ENCODE peak calls at places on chromosomes 12 and 14, in seven cellular contexts. Z, J, D, X, Y, H and M are unnamed samples.

GRCh38 chr12:92046557-92046956 is 99.1 kb downstream of the BTG1 start:
- DNase-seq in J (no peak), D (no peak), Y (no peak), Z (no peak), H (no peak), X (no peak), M (no peak)

GRCh38 chr12:52175411-52176350 is 16.1 kb downstream of the KRT80 start:
- DNase-seq in D (no peak), H (no peak), X (no peak), Z (peak; percentile 68), J (no peak), Y (no peak), M (no peak)

GRCh38 chr12:53218551-53219114 is 11.6 kb upstream of the ITGB7 start:
- DNase-seq in Z (no peak), Y (peak; percentile 65), J (no peak), H (no peak), D (no peak), X (no peak), M (no peak)

GRCh38 chr14:36424478-36425102 is 95.4 kb downstream of the NKX2-1 start:
- DNase-seq in D (no peak), H (no peak), Z (no peak), J (no peak), X (no peak), Y (no peak), M (no peak)

GRCh38 chr14:23380197-23381016 is 3.6 kb downstream of the CMTM5 start:
- DNase-seq in Y (no peak), Z (no peak), D (no peak), J (no peak), X (no peak), H (no peak), M (no peak)

GRCh38 chr12:113950873-113951272 is 15.3 kb downstream of the RBM19 start:
- DNase-seq in H (no peak), Z (no peak), Y (no peak), X (no peak), D (no peak), J (no peak), M (peak; percentile 74)

GRCh38 chr14:35368139-35368460 is 36.4 kb downstream of the NFKBIA start:
- DNase-seq in Z (no peak), J (no peak), H (no peak), X (no peak), D (no peak), Y (no peak), M (no peak)

GRCh38 chr14:103067231-103067954 is 10.0 kb upstream of the CDC42BPB start:
- DNase-seq in Y (peak; percentile 55), J (no peak), D (no peak), Z (no peak), H (peak; percentile 37), X (no peak), M (no peak)

GRCh38 chr12:79920421-79921238 is 14.3 kb downstream of the PPP1R12A start:
- DNase-seq in D (no peak), Y (no peak), H (no peak), Z (no peak), X (no peak), J (no peak), M (no peak)

GRCh38 chr12:124603143-124603542 is 35.7 kb upstream of the NCOR2 start:
- DNase-seq in J (no peak), Y (no peak), D (no peak), Z (peak; percentile 76), H (no peak), X (no peak), M (peak; percentile 96)

GRCh38 chr12:54958048-54958658 is 26.4 kb downstream of the TESPA1 start:
- DNase-seq in Z (peak; percentile 26), H (peak; percentile 57), J (peak; percentile 48), Y (no peak), D (no peak), X (peak; percentile 63), M (peak; percentile 31)

GRCh38 chr12:81162725-81163124 is 84.8 kb downstream of the ACSS3 start:
- DNase-seq in X (no peak), J (no peak), H (no peak), Z (no peak), Y (no peak), D (no peak), M (no peak)

GRCh38 chr14:31229638-31230229 is 22.1 kb upstream of the HECTD1 start:
- DNase-seq in Y (peak; percentile 84), H (peak; percentile 88), J (peak; percentile 81), Z (no peak), X (no peak), D (no peak), M (peak; percentile 76)

GRCh38 chr14:32494566-32495434 is 165.7 kb downstream of the AKAP6 start:
- DNase-seq in Z (no peak), D (no peak), H (no peak), J (no peak), Y (peak; percentile 59), X (no peak), M (no peak)

GRCh38 chr12:63845726-63846125 is 1.2 kb downstream of the SRGAP1 start:
- DNase-seq in Z (peak; percentile 18), Y (no peak), H (no peak), J (no peak), X (no peak), D (no peak), M (no peak)

GRCh38 chr12:67034110-67034879 is 234.9 kb upstream of the CAND1 start:
- DNase-seq in Z (no peak), X (no peak), H (no peak), D (no peak), J (no peak), Y (no peak), M (no peak)
- H3K4me1 ChIP-seq in Z (no peaks in the 10 kb centered on the region), X (no peaks in the 10 kb centered on the region), H (no peaks in the 10 kb centered on the region), D (no peaks in the 10 kb centered on the region), J (no peaks in the 10 kb centered on the region), Y (no peaks in the 10 kb centered on the region), M (peaks cover 17% of the 10 kb centered on the region)

DNA sequence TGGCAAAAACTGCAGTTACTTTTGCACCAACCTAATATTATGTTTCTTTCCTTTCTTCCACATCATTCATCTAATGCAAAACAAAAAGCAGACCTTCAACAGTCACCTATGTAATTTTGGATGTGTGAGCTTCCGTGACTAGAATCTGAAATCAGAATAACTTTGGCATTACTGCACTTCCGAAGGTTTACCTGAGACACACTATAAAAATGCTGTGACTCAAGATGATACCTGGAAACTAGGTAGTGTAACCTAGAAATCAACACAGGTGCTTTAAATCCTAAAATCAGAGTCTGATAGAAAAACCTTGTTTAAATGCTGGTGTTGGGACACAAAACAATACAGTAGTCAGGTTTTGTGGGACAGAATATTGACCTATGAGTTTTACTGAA is 2.2 kb downstream of the BTBD7 start:
- DNase-seq in Z (no peak), X (no peak), Y (no peak), H (no peak), D (no peak), J (no peak), M (no peak)
- H3K4me3 ChIP-seq in Z (no peak overlapping the region), X (no peak overlapping the region), Y (peak overlapping the region; percentile 95), H (no peak overlapping the region), D (no peak overlapping the region), J (no peak overlapping the region), M (no peak overlapping the region)

GRCh38 chr14:65239143-65239672 is 136.9 kb upstream of the MAX start:
- DNase-seq in Z (no peak), J (no peak), D (no peak), X (no peak), H (no peak), Y (no peak), M (peak; percentile 51)
- H3K27ac ChIP-seq in Z (peak overlapping the region; percentile 12), J (no peak overlapping the region), D (no peak overlapping the region), X (no peak overlapping the region), H (peak overlapping the region; percentile 65), Y (no peak overlapping the region), M (peak overlapping the region; percentile 74)

DNA sequence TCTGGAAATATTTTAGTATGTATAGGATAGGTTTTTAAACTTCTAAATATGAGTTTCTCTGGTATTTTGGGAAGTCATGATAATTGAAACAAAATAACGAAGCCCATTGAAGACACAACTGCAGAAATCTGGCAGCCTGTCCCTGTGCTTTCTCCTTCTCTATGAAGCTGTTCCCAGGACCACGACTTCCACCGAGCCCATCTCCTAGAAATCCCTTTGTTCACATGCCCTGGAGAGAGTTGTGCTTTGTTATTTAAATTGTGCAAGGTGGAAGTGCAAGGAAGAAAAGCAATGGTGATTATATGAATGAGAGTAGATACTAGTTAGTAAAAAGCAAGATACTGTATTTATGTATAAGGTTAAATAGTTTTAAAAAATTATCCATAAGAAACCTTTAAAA is 32.2 kb downstream of the STK38L start:
- DNase-seq in D (no peak), Y (no peak), X (no peak), Z (no peak), J (no peak), H (no peak), M (no peak)
- H3K4me1 ChIP-seq in D (no peaks in the 10 kb centered on the region), Y (peaks cover 37% of the 10 kb centered on the region), X (peaks cover 2% of the 10 kb centered on the region), Z (peaks cover 8% of the 10 kb centered on the region), J (peaks cover 3% of the 10 kb centered on the region), H (peaks cover 26% of the 10 kb centered on the region), M (peaks cover 13% of the 10 kb centered on the region)

DNA sequence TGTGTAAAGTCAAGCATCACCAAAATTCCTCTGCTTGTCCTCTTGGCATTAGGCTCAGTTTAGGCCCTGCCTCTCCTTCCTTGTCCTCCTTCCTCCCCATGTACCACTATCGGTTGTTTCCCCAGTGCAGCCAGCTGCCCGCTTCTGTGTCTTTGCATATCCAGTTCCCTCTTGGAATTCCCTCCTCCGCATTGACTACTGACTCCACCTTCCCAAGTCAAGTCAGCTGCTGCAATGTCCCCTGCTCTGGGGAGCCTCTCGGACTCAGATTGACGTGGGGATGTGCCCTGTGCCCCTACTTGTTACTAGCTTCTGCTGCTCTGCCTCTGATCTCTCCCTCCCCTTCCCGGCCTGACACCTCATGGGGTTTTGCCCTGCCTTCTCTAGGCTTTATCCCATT is 2.2 kb upstream of the CD9 start:
- DNase-seq in H (no peak), D (no peak), Y (no peak), X (no peak), Z (no peak), J (no peak), M (no peak)
- H3K4me3 ChIP-seq in H (no peak overlapping the region), D (no peak overlapping the region), Y (no peak overlapping the region), X (no peak overlapping the region), Z (no peak overlapping the region), J (no peak overlapping the region), M (no peak overlapping the region)

DNA sequence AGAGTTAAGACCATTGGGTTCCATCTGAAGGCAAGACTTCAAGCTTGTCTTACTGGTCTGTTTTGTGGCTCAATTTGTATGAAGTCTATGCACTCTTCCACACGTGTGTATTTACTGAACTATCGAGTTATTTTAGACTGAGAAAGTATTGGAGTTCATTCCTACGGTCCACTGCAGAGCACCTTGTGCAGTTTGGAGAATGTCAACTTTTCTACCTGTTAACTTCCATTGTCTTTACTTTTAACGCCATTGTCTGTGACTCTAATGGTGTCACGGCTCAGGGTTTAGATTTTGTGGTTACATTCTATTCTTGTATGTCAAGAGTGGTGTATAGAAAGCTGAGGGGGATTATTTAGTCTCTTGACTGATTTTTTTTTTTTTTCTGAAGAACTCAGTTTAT is 3.8 kb downstream of the HIF1A start:
- DNase-seq in D (no peak), Y (no peak), H (no peak), J (no peak), Z (no peak), X (no peak), M (peak; percentile 17)
- H3K27ac ChIP-seq in D (no peak overlapping the region), Y (no peak overlapping the region), H (no peak overlapping the region), J (no peak overlapping the region), Z (peak overlapping the region; percentile 11), X (no peak overlapping the region), M (no peak overlapping the region)